ENCODE peak calls at places on chromosomes 11 and 22, in four cellular contexts. One of them, this sample, is unnamed.

GRCh38 chr11:68031136-68031459 is 617 bp downstream of the NDUFS8 start:
- DNase-seq in progenitor cell of endocrine pancreas: no peak
- DNase-seq in lung: no peak
- DNase-seq in SK-N-SH: no peak
- DNase-seq in this sample: no peak

GRCh38 chr11:65774525-65775306 is 6.1 kb downstream of the AP5B1 start:
- DNase-seq in SK-N-SH: no peak
- DNase-seq in lung: peak; percentile 28
- DNase-seq in progenitor cell of endocrine pancreas: no peak
- DNase-seq in this sample: no peak

GRCh38 chr11:120525285-120526085 is 13.9 kb downstream of the GRIK4 start:
- DNase-seq in SK-N-SH: no peak
- DNase-seq in progenitor cell of endocrine pancreas: no peak
- DNase-seq in lung: no peak
- DNase-seq in this sample: peak; percentile 56

GRCh38 chr11:76700177-76701100 is 29.9 kb upstream of the LRRC32 start:
- DNase-seq in SK-N-SH: peak; percentile 57
- DNase-seq in lung: peak; percentile 37
- DNase-seq in progenitor cell of endocrine pancreas: no peak
- DNase-seq in this sample: no peak

GRCh38 chr11:126407101-126407521 is 51.6 kb downstream of the ST3GAL4 start:
- DNase-seq in progenitor cell of endocrine pancreas: no peak
- DNase-seq in SK-N-SH: no peak
- DNase-seq in lung: no peak
- DNase-seq in this sample: no peak

GRCh38 chr11:86553322-86553721 is 119.1 kb downstream of the ME3 start:
- DNase-seq in lung: no peak
- DNase-seq in SK-N-SH: no peak
- DNase-seq in progenitor cell of endocrine pancreas: no peak
- DNase-seq in this sample: no peak

GRCh38 chr22:17549655-17550054 is 13.6 kb upstream of the SLC25A18 start:
- DNase-seq in SK-N-SH: no peak
- DNase-seq in progenitor cell of endocrine pancreas: no peak
- DNase-seq in lung: no peak
- DNase-seq in this sample: no peak

GRCh38 chr11:74001822-74002286 is 7.0 kb downstream of the UCP3 start:
- DNase-seq in SK-N-SH: no peak
- DNase-seq in progenitor cell of endocrine pancreas: no peak
- DNase-seq in lung: no peak
- DNase-seq in this sample: no peak

GRCh38 chr11:83122766-83123165 is 34.2 kb upstream of the PCF11 start:
- DNase-seq in progenitor cell of endocrine pancreas: no peak
- DNase-seq in SK-N-SH: no peak
- DNase-seq in lung: no peak
- DNase-seq in this sample: no peak

GRCh38 chr11:29009426-29009825 is 901.2 kb downstream of the METTL15 start:
- DNase-seq in lung: no peak
- DNase-seq in progenitor cell of endocrine pancreas: no peak
- DNase-seq in SK-N-SH: no peak
- DNase-seq in this sample: no peak

GRCh38 chr11:10328314-10329090 is 23.6 kb downstream of the ADM start:
- DNase-seq in SK-N-SH: no peak
- DNase-seq in progenitor cell of endocrine pancreas: no peak
- DNase-seq in lung: no peak
- DNase-seq in this sample: no peak

GRCh38 chr11:36222755-36223635 is 66.2 kb downstream of the COMMD9 start:
- DNase-seq in progenitor cell of endocrine pancreas: no peak
- DNase-seq in SK-N-SH: no peak
- DNase-seq in lung: peak; percentile 59
- DNase-seq in this sample: no peak

GRCh38 chr11:81869337-81870065 is 864.2 kb downstream of the FAM181B start:
- DNase-seq in SK-N-SH: no peak
- DNase-seq in progenitor cell of endocrine pancreas: no peak
- DNase-seq in lung: no peak
- DNase-seq in this sample: no peak

GRCh38 chr11:108160970-108161566 is 39.7 kb downstream of the ACAT1 start:
- DNase-seq in lung: no peak
- DNase-seq in SK-N-SH: no peak
- DNase-seq in progenitor cell of endocrine pancreas: no peak
- DNase-seq in this sample: no peak

GRCh38 chr11:120883404-120884135 is 140.3 kb upstream of the TBCEL start:
- DNase-seq in lung: no peak
- DNase-seq in SK-N-SH: peak; percentile 53
- DNase-seq in progenitor cell of endocrine pancreas: no peak
- DNase-seq in this sample: no peak

GRCh38 chr11:73760066-73760679 is 701 bp downstream of the RAB6A start:
- DNase-seq in progenitor cell of endocrine pancreas: peak; percentile 12
- DNase-seq in lung: peak; percentile 63
- DNase-seq in SK-N-SH: peak; percentile 69
- DNase-seq in this sample: no peak

GRCh38 chr11:117361432-117361831 is 33.8 kb downstream of the CEP164 start:
- DNase-seq in SK-N-SH: no peak
- DNase-seq in lung: no peak
- DNase-seq in progenitor cell of endocrine pancreas: no peak
- DNase-seq in this sample: no peak

GRCh38 chr11:66974724-66975402 is at the start of gene C11orf86:
- DNase-seq in lung: no peak
- DNase-seq in SK-N-SH: no peak
- DNase-seq in progenitor cell of endocrine pancreas: no peak
- DNase-seq in this sample: no peak

GRCh38 chr22:42801537-42802165 is 55.4 kb downstream of the ARFGAP3 start:
- DNase-seq in lung: no peak
- DNase-seq in progenitor cell of endocrine pancreas: no peak
- DNase-seq in SK-N-SH: no peak
- DNase-seq in this sample: peak; percentile 38

GRCh38 chr11:94049351-94049750 is 28.2 kb downstream of the HEPHL1 start:
- DNase-seq in progenitor cell of endocrine pancreas: no peak
- DNase-seq in SK-N-SH: no peak
- DNase-seq in lung: no peak
- DNase-seq in this sample: peak; percentile 63

GRCh38 chr22:36541831-36542391 is 12.9 kb upstream of the EIF3D start:
- DNase-seq in progenitor cell of endocrine pancreas: no peak
- DNase-seq in lung: no peak
- DNase-seq in SK-N-SH: no peak
- DNase-seq in this sample: no peak

GRCh38 chr22:23834830-23835772 is 3.7 kb downstream of the DERL3 start:
- DNase-seq in SK-N-SH: peak; percentile 12
- DNase-seq in lung: no peak
- DNase-seq in progenitor cell of endocrine pancreas: no peak
- DNase-seq in this sample: no peak

GRCh38 chr11:69954756-69955155 is 123.4 kb upstream of the ANO1 start:
- DNase-seq in progenitor cell of endocrine pancreas: no peak
- DNase-seq in SK-N-SH: no peak
- DNase-seq in lung: no peak
- DNase-seq in this sample: no peak

GRCh38 chr11:10514210-10514609 is 26.8 kb downstream of the RNF141 start:
- DNase-seq in SK-N-SH: no peak
- DNase-seq in progenitor cell of endocrine pancreas: no peak
- DNase-seq in lung: no peak
- DNase-seq in this sample: no peak